ENCODE peak calls at places on chromosome 11, in four cellular contexts. E is K562, P is HepG2, T is GM12878. R is an unnamed sample.

GRCh38 chr11:78560066-78560597 is 14.5 kb downstream of the NARS2 start:
- DNase-seq in E (no peak), P (no peak), T (peak), R (no peak)

GRCh38 chr11:133945087-133945974 is 11.4 kb downstream of the IGSF9B start:
- DNase-seq in E (no peak), P (no peak), T (no peak), R (no peak)

GRCh38 chr11:70523384-70524095 is 125.2 kb downstream of the CTTN start:
- DNase-seq in E (no peak), P (no peak), T (no peak), R (no peak)

GRCh38 chr11:68212421-68213134 is 518 bp downstream of the KMT5B start:
- DNase-seq in E (peak), P (peak), T (no peak), R (no peak)

GRCh38 chr11:14300661-14301304 is 58.2 kb downstream of the RRAS2 start:
- DNase-seq in E (peak), P (peak), T (no peak), R (no peak)

GRCh38 chr11:31240340-31240904 is 129.1 kb downstream of the DCDC1 start:
- DNase-seq in E (peak), P (peak), T (no peak), R (no peak)

GRCh38 chr11:60785136-60785535 is at the start of gene MS4A10:
- DNase-seq in E (no peak), P (no peak), T (no peak), R (no peak)

GRCh38 chr11:66071326-66071870 is 1.3 kb downstream of the PACS1 start:
- DNase-seq in E (no peak), P (no peak), T (no peak), R (no peak)

GRCh38 chr11:1303973-1304372 is 5.5 kb downstream of the TOLLIP start:
- DNase-seq in E (no peak), P (no peak), T (no peak), R (peak)

GRCh38 chr11:62443390-62444201 is 24.8 kb downstream of the SCGB1A1 start:
- DNase-seq in E (no peak), P (no peak), T (no peak), R (no peak)

GRCh38 chr11:134524201-134524600 is 112.2 kb upstream of the B3GAT1 start:
- DNase-seq in E (no peak), P (no peak), T (no peak), R (no peak)

GRCh38 chr11:106770489-106771100 is 247.7 kb downstream of the GUCY1A2 start:
- DNase-seq in E (no peak), P (no peak), T (no peak), R (no peak)

GRCh38 chr11:119516060-119516459 is 93.1 kb upstream of the THY1 start:
- DNase-seq in E (no peak), P (no peak), T (no peak), R (no peak)

GRCh38 chr11:120966840-120967239 is 57.1 kb upstream of the TBCEL start:
- DNase-seq in E (no peak), P (no peak), T (no peak), R (no peak)

GRCh38 chr11:105046898-105047579 is 1.9 kb upstream of the CARD16 start:
- DNase-seq in E (no peak), P (peak), T (no peak), R (no peak)

GRCh38 chr11:89625171-89625570 is 84.9 kb upstream of the TRIM77 start:
- DNase-seq in E (no peak), P (no peak), T (no peak), R (no peak)

GRCh38 chr11:77508031-77508430 is 34.1 kb upstream of the PAK1 start:
- DNase-seq in E (no peak), P (no peak), T (no peak), R (no peak)

GRCh38 chr11:17171342-17171741 is 36.4 kb downstream of the PIK3C2A start:
- DNase-seq in E (no peak), P (no peak), T (no peak), R (no peak)

GRCh38 chr11:64877390-64878222 is 815 bp downstream of the EHD1 start:
- DNase-seq in E (peak), P (no peak), T (no peak), R (no peak)

GRCh38 chr11:34890812-34891211 is 25.4 kb downstream of the APIP start:
- DNase-seq in E (no peak), P (peak), T (no peak), R (no peak)

GRCh38 chr11:117910941-117911630 is 18.1 kb downstream of the TMPRSS13 start:
- DNase-seq in E (no peak), P (no peak), T (no peak), R (no peak)

GRCh38 chr11:72405009-72405408 is 29.3 kb downstream of the CLPB start:
- DNase-seq in E (no peak), P (no peak), T (no peak), R (no peak)

GRCh38 chr11:30987819-30988218 is 381.7 kb downstream of the DCDC1 start:
- DNase-seq in E (no peak), P (no peak), T (no peak), R (no peak)

GRCh38 chr11:1074244-1075221 is at the start of gene MUC2:
- DNase-seq in E (no peak), P (no peak), T (no peak), R (peak)

GRCh38 chr11:132022718-132023117 is 652.3 kb downstream of the NTM start:
- DNase-seq in E (no peak), P (no peak), T (no peak), R (no peak)

GRCh38 chr11:78586452-78587046 is 11.9 kb upstream of the NARS2 start:
- DNase-seq in E (peak), P (no peak), T (no peak), R (no peak)

GRCh38 chr11:122186439-122187080 is 70.5 kb upstream of the BLID start:
- DNase-seq in E (no peak), P (no peak), T (no peak), R (no peak)

GRCh38 chr11:118918128-118918685 is 7.5 kb downstream of the BCL9L start:
- DNase-seq in E (peak), P (peak), T (no peak), R (no peak)

GRCh38 chr11:119120639-119121007 is 757 bp upstream of the HINFP start:
- DNase-seq in E (no peak), P (no peak), T (no peak), R (no peak)

GRCh38 chr11:12606597-12606996 is 67.6 kb upstream of the TEAD1 start:
- DNase-seq in E (no peak), P (no peak), T (no peak), R (no peak)

GRCh38 chr11:124669193-124669592 is 4.3 kb downstream of the SIAE start:
- DNase-seq in E (peak), P (peak), T (no peak), R (no peak)

GRCh38 chr11:64250875-64251721 is at the start of gene PLCB3:
- DNase-seq in E (peak), P (no peak), T (no peak), R (no peak)

GRCh38 chr11:32008879-32009548 is 81.9 kb upstream of the RCN1 start:
- DNase-seq in E (no peak), P (no peak), T (no peak), R (no peak)

GRCh38 chr11:70048279-70049024 is 29.7 kb upstream of the ANO1 start:
- DNase-seq in E (peak), P (no peak), T (no peak), R (no peak)

GRCh38 chr11:117520201-117520600 is 192.5 kb downstream of the CEP164 start:
- DNase-seq in E (no peak), P (no peak), T (no peak), R (no peak)

DNA sequence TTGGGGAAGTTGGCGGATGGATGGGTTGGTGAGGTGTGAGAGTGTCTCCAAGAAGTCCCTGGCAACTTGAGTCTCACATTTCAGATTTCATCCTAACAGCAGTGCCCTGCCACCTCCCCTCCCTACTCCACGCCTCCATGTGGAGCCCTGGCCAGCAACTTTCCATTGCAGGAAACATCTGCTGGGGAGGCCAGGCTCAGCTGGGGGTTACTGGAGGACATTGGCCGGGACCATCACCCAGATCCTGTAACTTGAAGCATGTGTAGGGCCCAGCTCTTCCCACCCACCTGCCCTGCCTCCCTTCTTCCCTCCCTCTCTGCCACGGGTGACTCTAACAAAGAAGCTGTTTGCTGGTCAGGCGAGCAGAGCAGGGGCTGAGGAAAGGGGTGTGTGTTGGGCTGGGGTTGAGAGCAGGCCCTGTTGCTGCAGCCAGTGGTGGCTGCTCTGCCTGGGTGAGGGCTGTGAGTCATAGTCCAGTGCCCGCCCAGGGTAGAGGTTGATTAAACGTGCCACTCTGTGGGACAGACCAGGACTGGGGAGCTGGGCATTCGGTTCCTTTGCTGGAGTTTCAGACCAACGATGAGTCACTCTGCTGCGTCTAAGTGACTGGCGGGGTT is 64.0 kb downstream of the SCN3B start:
- DNase-seq in E (no peak), P (peak), T (no peak), R (no peak)
- H3K4me2 ChIP-seq in E (no peak), P (no peak), T (no peak), R (no peak)

DNA sequence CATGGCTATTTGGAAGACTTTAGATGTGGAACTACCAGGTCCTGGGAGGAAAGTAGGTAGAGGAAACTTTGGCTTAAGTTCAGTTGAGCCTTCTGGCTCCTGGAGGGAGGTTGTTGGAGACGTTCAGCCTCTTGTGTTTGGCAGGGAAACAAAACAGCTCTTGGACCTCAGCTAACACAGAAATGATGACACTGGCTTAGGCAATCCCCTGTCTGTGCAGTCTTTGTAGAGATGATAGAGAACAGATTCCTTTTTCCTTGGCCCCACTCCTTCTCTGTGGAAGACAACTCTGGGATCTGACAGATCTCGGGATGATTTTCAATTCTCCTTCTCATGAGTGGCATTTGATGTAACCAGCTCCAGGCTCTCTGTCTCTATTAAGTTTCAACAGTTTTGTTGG is 428.5 kb downstream of the TMEM135 start:
- DNase-seq in E (no peak), P (no peak), T (no peak), R (no peak)
- TF ChIP-seq CBX5 in E (no peak), P (no peak), T (no peak), R (no peak)

DNA sequence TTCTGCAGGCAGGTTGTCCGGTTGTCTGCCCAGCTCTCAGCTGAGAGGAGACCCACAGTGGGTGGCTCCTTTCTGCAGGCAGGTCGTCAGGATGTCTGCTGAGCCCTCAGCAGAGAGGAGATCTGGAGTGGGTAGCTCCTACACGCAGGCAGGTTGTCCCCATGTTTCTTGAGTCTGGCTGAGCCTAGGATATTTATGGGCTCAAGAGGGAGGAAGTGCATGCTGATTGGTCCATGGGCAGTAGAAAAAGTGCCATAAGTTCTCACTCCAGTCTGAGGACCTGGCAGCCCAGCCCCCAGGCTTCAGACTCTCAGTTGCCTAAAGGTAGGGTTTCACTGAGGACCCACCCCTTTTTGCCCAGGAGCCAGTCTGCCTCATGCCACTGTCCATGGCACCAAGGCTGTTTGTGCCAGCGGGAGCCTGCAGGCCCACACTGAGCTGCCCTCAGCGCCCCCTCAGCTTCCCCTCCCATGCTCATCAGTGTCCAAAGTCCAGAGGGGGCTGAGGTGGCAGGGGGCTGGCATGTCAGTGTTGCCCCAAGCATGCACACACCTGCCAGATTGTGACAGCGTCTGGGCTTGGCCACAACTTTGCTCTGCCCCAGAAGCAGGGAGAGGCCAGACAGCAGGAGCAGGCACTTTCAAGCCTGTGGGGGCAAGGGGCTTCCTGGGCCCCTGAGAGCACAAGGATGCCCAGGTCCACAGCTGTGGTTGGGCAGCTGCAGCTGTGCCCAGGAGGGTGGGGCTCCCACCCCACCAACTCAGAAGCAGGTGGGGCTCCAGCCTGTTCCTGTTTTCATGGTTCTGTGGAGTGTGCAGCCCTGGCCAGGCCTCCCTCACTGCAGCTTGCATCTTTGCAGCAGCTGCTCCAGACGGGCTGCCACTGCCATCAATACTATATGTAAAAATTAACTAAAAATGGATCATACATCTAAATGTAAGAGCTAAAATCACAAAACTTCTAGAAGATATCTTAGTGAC is 3.8 kb upstream of the RNF141 start:
- DNase-seq in E (no peak), P (no peak), T (no peak), R (no peak)
- H3K4me2 ChIP-seq in E (no peak), P (no peak), T (no peak), R (no peak)

GRCh38 chr11:9656864-9657263 is 7.0 kb upstream of the SWAP70 start:
- DNase-seq in E (no peak), P (no peak), T (no peak), R (no peak)
- TF ChIP-seq CBX5 in E (no peak), P (no peak), T (no peak), R (no peak)

R was measured in H1.